ENCODE peak calls at places on chromosome X, in four cellular contexts. K is sigmoid colon, O is SK-N-SH, U is H1. R is an unnamed sample.
A peak's percentile ranks its signal among the peaks of the same experiment; 100 is the strongest.

GRCh38 chrX:119406739-119407138 is 7.6 kb downstream of the SLC25A43 start:
- DNase-seq in K (no peak), O (no peak), U (no peak), R (no peak)

GRCh38 chrX:134374294-134374693 is 85.7 kb upstream of the HPRT1 start:
- DNase-seq in K (no peak), O (no peak), U (no peak), R (no peak)

GRCh38 chrX:76821276-76821675 is 393.8 kb downstream of the MAGEE1 start:
- DNase-seq in K (no peak), O (no peak), U (no peak), R (no peak)

GRCh38 chrX:11757729-11758399 is at the start of gene MSL3:
- DNase-seq in K (peak; percentile 76), O (peak; percentile 87), U (peak; percentile 57), R (peak; percentile 75)

GRCh38 chrX:149717803-149718202 is 5.9 kb downstream of the MAGEA11 start:
- DNase-seq in K (no peak), O (no peak), U (no peak), R (no peak)

GRCh38 chrX:74449322-74449936 is 28.1 kb downstream of the SLC16A2 start:
- DNase-seq in K (no peak), O (no peak), U (no peak), R (no peak)

GRCh38 chrX:129908636-129909035 is 2.7 kb downstream of the UTP14A start:
- DNase-seq in K (no peak), O (no peak), U (no peak), R (no peak)

GRCh38 chrX:39791691-39792090 is 306.1 kb downstream of the BCOR start:
- DNase-seq in K (no peak), O (no peak), U (no peak), R (no peak)

GRCh38 chrX:12997898-12998687 is 23.2 kb downstream of the TMSB4X start:
- DNase-seq in K (no peak), O (no peak), U (no peak), R (no peak)

GRCh38 chrX:124736553-124737240 is 390.3 kb downstream of the SH2D1A start:
- DNase-seq in K (no peak), O (no peak), U (peak; percentile 69), R (no peak)

GRCh38 chrX:130772313-130773140 is 130.5 kb downstream of the ENOX2 start:
- DNase-seq in K (no peak), O (peak; percentile 19), U (no peak), R (no peak)

GRCh38 chrX:53723381-53723780 is 36.9 kb upstream of the HUWE1 start:
- DNase-seq in K (no peak), O (no peak), U (no peak), R (no peak)

GRCh38 chrX:102976793-102977495 is 39.9 kb downstream of the RAB40AL start:
- DNase-seq in K (no peak), O (no peak), U (no peak), R (no peak)

GRCh38 chrX:72539822-72540221 is 32.8 kb downstream of the HDAC8 start:
- DNase-seq in K (no peak), O (no peak), U (no peak), R (no peak)

GRCh38 chrX:1416965-1417760 is 25.2 kb upstream of the SLC25A6 start:
- DNase-seq in K (peak; percentile 20), O (no peak), U (no peak), R (no peak)

GRCh38 chrX:53558646-53559045 is 124.5 kb upstream of the HSD17B10 start:
- DNase-seq in K (no peak), O (no peak), U (no peak), R (no peak)

GRCh38 chrX:130081421-130082045 is 28.8 kb downstream of the ELF4 start:
- DNase-seq in K (no peak), O (no peak), U (no peak), R (no peak)

GRCh38 chrX:37686348-37686736 is 751 bp downstream of the XK start:
- DNase-seq in K (no peak), O (no peak), U (no peak), R (no peak)

GRCh38 chrX:74187211-74187610 is 116.8 kb upstream of the ZCCHC13 start:
- DNase-seq in K (no peak), O (no peak), U (no peak), R (no peak)

GRCh38 chrX:13051529-13052172 is 7.2 kb upstream of the FAM9C start:
- DNase-seq in K (no peak), O (no peak), U (no peak), R (no peak)

GRCh38 chrX:50157545-50158125 is 43.2 kb downstream of the AKAP4 start:
- DNase-seq in K (no peak), O (no peak), U (no peak), R (no peak)

GRCh38 chrX:100731441-100732281 is at the start of gene SYTL4:
- DNase-seq in K (peak; percentile 68), O (peak; percentile 60), U (peak; percentile 53), R (peak; percentile 71)

GRCh38 chrX:45322820-45323219 is 122.1 kb upstream of the DIPK2B start:
- DNase-seq in K (no peak), O (no peak), U (no peak), R (no peak)

GRCh38 chrX:30593435-30594200 is 16.1 kb upstream of the TASL start:
- DNase-seq in K (no peak), O (no peak), U (no peak), R (no peak)

GRCh38 chrX:136850441-136851175 is 29.9 kb downstream of the RBMX start:
- DNase-seq in K (no peak), O (no peak), U (no peak), R (no peak)

GRCh38 chrX:111182938-111183337 is 86.9 kb downstream of the PAK3 start:
- DNase-seq in K (no peak), O (no peak), U (no peak), R (no peak)

GRCh38 chrX:19682712-19683331 is 167.5 kb upstream of the MAP3K15 start:
- DNase-seq in K (peak; percentile 80), O (peak; percentile 55), U (no peak), R (peak; percentile 84)

GRCh38 chrX:20530319-20530979 is 263.7 kb upstream of the RPS6KA3 start:
- DNase-seq in K (peak; percentile 74), O (peak; percentile 41), U (peak; percentile 63), R (no peak)

GRCh38 chrX:68829594-68830485 is 1.0 kb downstream of the EFNB1 start:
- DNase-seq in K (peak; percentile 70), O (peak; percentile 49), U (peak; percentile 40), R (peak; percentile 76)

GRCh38 chrX:68685722-68686683 is 38.5 kb downstream of the STARD8 start:
- DNase-seq in K (peak; percentile 81), O (peak; percentile 49), U (peak; percentile 65), R (no peak)

GRCh38 chrX:115058276-115058675 is 40.9 kb upstream of the IL13RA2 start:
- DNase-seq in K (peak; percentile 58), O (no peak), U (no peak), R (no peak)

GRCh38 chrX:22818061-22818460 is 181.7 kb upstream of the DDX53 start:
- DNase-seq in K (no peak), O (no peak), U (no peak), R (no peak)

GRCh38 chrX:133444196-133444595 is 28.9 kb upstream of the GPC4 start:
- DNase-seq in K (no peak), O (no peak), U (no peak), R (no peak)

GRCh38 chrX:75623535-75623934 is 100.7 kb upstream of the ZDHHC15 start:
- DNase-seq in K (no peak), O (no peak), U (no peak), R (no peak)

GRCh38 chrX:1450381-1451161 is 2.1 kb downstream of the ASMTL start:
- DNase-seq in K (peak; percentile 54), O (no peak), U (no peak), R (peak; percentile 60)

GRCh38 chrX:65575024-65575423 is 40.4 kb upstream of the LAS1L start:
- DNase-seq in K (no peak), O (no peak), U (no peak), R (no peak)

GRCh38 chrX:53674581-53674980 is 11.9 kb downstream of the HUWE1 start:
- DNase-seq in K (no peak), O (no peak), U (no peak), R (no peak)

DNA sequence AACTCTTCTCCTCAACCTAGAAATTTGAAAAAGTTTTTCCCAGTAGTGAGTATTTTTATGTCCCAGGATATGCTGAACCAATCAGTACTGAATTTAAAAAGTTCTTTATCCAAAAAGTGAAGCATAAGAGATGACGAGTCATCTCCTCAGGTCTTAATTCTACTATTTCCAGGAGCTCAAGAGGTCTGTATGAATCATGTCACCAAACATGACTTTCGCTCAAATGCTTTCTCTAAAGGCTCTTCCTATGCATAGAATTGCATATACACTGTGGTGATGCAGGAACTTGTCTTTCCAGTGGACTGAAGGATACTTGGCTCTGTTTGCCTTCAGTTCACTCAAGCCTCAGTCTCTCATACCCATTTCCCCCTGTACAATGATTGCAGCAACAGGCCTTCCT is 36.1 kb downstream of the ZNF41 start:
- DNase-seq in K (no peak), O (no peak), U (no peak), R (no peak)
- TF ChIP-seq EP300 in K (no peak), O (no peak), U (no peak), R (no peak)

GRCh38 chrX:117987376-117987775 is 129.2 kb downstream of the KLHL13 start:
- DNase-seq in K (no peak), O (no peak), U (no peak), R (no peak)

GRCh38 chrX:117992324-117992723 is 124.3 kb downstream of the KLHL13 start:
- DNase-seq in K (no peak), O (no peak), U (no peak), R (no peak)

GRCh38 chrX:117990438-117990837 is 126.2 kb downstream of the KLHL13 start:
- DNase-seq in K (no peak), O (no peak), U (no peak), R (no peak)

GRCh38 chrX:117985241-117985640 is 131.4 kb downstream of the KLHL13 start:
- DNase-seq in K (no peak), O (peak; percentile 16), U (no peak), R (no peak)

DNA sequence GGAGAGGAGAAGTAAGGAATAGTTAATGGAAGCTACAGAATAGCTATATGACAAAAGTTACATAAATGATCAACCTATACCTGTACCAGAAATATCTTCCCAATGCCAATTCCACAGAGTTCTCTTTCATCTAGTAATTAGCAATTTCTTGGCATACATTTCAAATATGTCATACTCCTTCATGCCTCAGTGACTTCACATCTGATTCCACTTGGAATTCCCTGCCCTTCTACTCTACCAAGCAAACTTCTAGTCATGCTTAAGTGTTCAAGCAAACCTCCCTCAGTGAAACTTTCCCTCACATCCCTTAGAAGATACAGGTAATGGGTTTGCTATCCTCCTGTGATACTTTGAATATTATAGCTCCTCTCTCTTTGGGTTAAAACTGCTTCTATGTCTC is 127.1 kb downstream of the KLHL13 start:
- DNase-seq in K (no peak), O (no peak), U (no peak), R (no peak)
- H3K27me3 ChIP-seq in K (no peaks in the 10 kb centered on the region), O (no peaks in the 10 kb centered on the region), U (no peaks in the 10 kb centered on the region), R (no peaks in the 10 kb centered on the region)

GRCh38 chrX:17052210-17052609 is 105.8 kb downstream of the REPS2 start:
- DNase-seq in K (no peak), O (no peak), U (no peak), R (no peak)
- TF ChIP-seq EP300 in K (no peak), O (no peak), U (no peak), R (no peak)

GRCh38 chrX:25019707-25020390 is 4.1 kb upstream of the ARX start:
- DNase-seq in K (no peak), O (no peak), U (no peak), R (no peak)
- H3K27me3 ChIP-seq in K (peaks cover 78% of the 10 kb centered on the region), O (peaks cover 86% of the 10 kb centered on the region), U (peaks cover 50% of the 10 kb centered on the region), R (peaks cover 95% of the 10 kb centered on the region)